ENCODE peak calls at places on chromosomes 16 and 17, in seven cellular contexts. B, J, V, M, Q, C and Y are unnamed samples.

GRCh38 chr17:2982854-2983636 is 80.4 kb downstream of the OR1D5 start:
- DNase-seq in B (no peak), J (peak), V (no peak), M (peak), Q (peak), C (peak), Y (no peak)

GRCh38 chr16:70709457-70709856 is 23.6 kb upstream of the MTSS2 start:
- DNase-seq in B (no peak), J (no peak), V (no peak), M (no peak), Q (no peak), C (no peak), Y (no peak)

GRCh38 chr17:4735825-4736651 is 3.6 kb upstream of the ZMYND15 start:
- DNase-seq in B (no peak), J (no peak), V (no peak), M (no peak), Q (no peak), C (peak), Y (no peak)

GRCh38 chr17:34820922-34821321 is 140.3 kb downstream of the CCT6B start:
- DNase-seq in B (no peak), J (no peak), V (no peak), M (no peak), Q (peak), C (no peak), Y (no peak)

GRCh38 chr17:75976175-75976848 is 2.7 kb downstream of the ACOX1 start:
- DNase-seq in B (no peak), J (no peak), V (no peak), M (no peak), Q (no peak), C (peak), Y (no peak)

GRCh38 chr17:79595471-79595870 is 15.4 kb downstream of the RBFOX3 start:
- DNase-seq in B (no peak), J (no peak), V (no peak), M (no peak), Q (no peak), C (no peak), Y (no peak)

GRCh38 chr16:66326995-66327513 is 39.4 kb upstream of the CDH5 start:
- DNase-seq in B (no peak), J (no peak), V (no peak), M (no peak), Q (no peak), C (peak), Y (no peak)

GRCh38 chr17:58412064-58412703 is 5.2 kb downstream of the RNF43 start:
- DNase-seq in B (no peak), J (no peak), V (no peak), M (no peak), Q (no peak), C (no peak), Y (no peak)

GRCh38 chr16:81638286-81638945 is 140.7 kb upstream of the PLCG2 start:
- DNase-seq in B (no peak), J (no peak), V (no peak), M (no peak), Q (no peak), C (no peak), Y (no peak)

GRCh38 chr16:56257260-56257659 is 66.0 kb downstream of the GNAO1 start:
- DNase-seq in B (no peak), J (no peak), V (no peak), M (no peak), Q (peak), C (no peak), Y (no peak)